ENCODE peak calls at places on chromosome 19, in four cellular contexts. Z is HepG2, R is GM12878, Q is K562. G is an unnamed sample.

GRCh38 chr19:57269515-57270250 is 10.6 kb upstream of the ZNF460 start:
- DNase-seq in Q (no peak), Z (no peak), R (peak), G (no peak)

GRCh38 chr19:52742516-52742915 is 7.7 kb upstream of the ZNF611 start:
- DNase-seq in Z (no peak), Q (no peak), R (no peak), G (no peak)

GRCh38 chr19:38202504-38202903 is 21.5 kb downstream of the DPF1 start:
- DNase-seq in R (no peak), Z (no peak), Q (no peak), G (no peak)

GRCh38 chr19:48405850-48406249 is 12.4 kb downstream of the GRIN2D start:
- DNase-seq in Z (no peak), R (no peak), Q (no peak), G (no peak)

GRCh38 chr19:19171821-19172532 is 1.9 kb upstream of the MEF2B start:
- DNase-seq in R (no peak), Z (peak), Q (peak), G (no peak)

GRCh38 chr19:4536798-4537197 is 1.8 kb upstream of the PLIN5 start:
- DNase-seq in R (no peak), Z (no peak), Q (no peak), G (no peak)

GRCh38 chr19:19517235-19517619 is 1.2 kb downstream of the NDUFA13 start:
- DNase-seq in Z (no peak), Q (peak), R (no peak), G (no peak)

GRCh38 chr19:54674021-54674617 is 11.3 kb downstream of the LILRB4 start:
- DNase-seq in Z (peak), R (no peak), Q (peak), G (no peak)

GRCh38 chr19:33914599-33914998 is 117.9 kb downstream of the KCTD15 start:
- DNase-seq in R (no peak), Z (no peak), Q (no peak), G (no peak)

GRCh38 chr19:28934626-28935025 is 278.3 kb downstream of the UQCRFS1 start:
- DNase-seq in Q (no peak), R (no peak), Z (no peak), G (no peak)

GRCh38 chr19:29271911-29272310 is 59.0 kb upstream of the UQCRFS1 start:
- DNase-seq in Z (no peak), Q (no peak), R (no peak), G (no peak)

GRCh38 chr19:8697671-8698432 is 743 bp downstream of the ACTL9 start:
- DNase-seq in Q (peak), R (no peak), Z (no peak), G (peak)

GRCh38 chr19:3062165-3063105 is at the start of gene TLE5:
- DNase-seq in Q (peak), R (no peak), Z (peak), G (peak)

GRCh38 chr19:3479177-3479818 is 1.0 kb downstream of the SMIM24 start:
- DNase-seq in Z (no peak), Q (peak), R (no peak), G (peak)

GRCh38 chr19:18515959-18516358 is 5.9 kb downstream of the ELL start:
- DNase-seq in R (no peak), Q (no peak), Z (no peak), G (no peak)

GRCh38 chr19:36497001-36497400 is 7.6 kb upstream of the ZNF566 start:
- DNase-seq in Q (peak), R (no peak), Z (no peak), G (no peak)

GRCh38 chr19:5046339-5047039 is 77.6 kb downstream of the KDM4B start:
- DNase-seq in Z (peak), Q (no peak), R (no peak), G (peak)

GRCh38 chr19:42465827-42466280 is 23.1 kb upstream of the CXCL17 start:
- DNase-seq in Q (no peak), Z (no peak), R (peak), G (no peak)

GRCh38 chr19:7904074-7905020 is 670 bp downstream of the MAP2K7 start:
- DNase-seq in R (no peak), Q (peak), Z (no peak), G (no peak)

GRCh38 chr19:3720533-3720917 is 12.3 kb downstream of the TJP3 start:
- DNase-seq in Z (no peak), R (no peak), Q (peak), G (no peak)

GRCh38 chr19:14383556-14383897 is 2.3 kb downstream of the ADGRE5 start:
- DNase-seq in Z (no peak), R (no peak), Q (no peak), G (no peak)

GRCh38 chr19:14352526-14352925 is 28.7 kb upstream of the ADGRE5 start:
- DNase-seq in R (no peak), Q (no peak), Z (no peak), G (no peak)

GRCh38 chr19:55638864-55639359 is 1.9 kb upstream of the ZNF580 start:
- DNase-seq in Q (peak), Z (peak), R (no peak), G (peak)

GRCh38 chr19:54190942-54191670 is at the start of gene TSEN34:
- DNase-seq in Z (peak), R (no peak), Q (peak), G (peak)

GRCh38 chr19:45151821-45152503 is 8.8 kb downstream of the NKPD1 start:
- DNase-seq in R (no peak), Q (no peak), Z (no peak), G (no peak)

GRCh38 chr19:54115071-54116063 is at the start of the genes PRPF31 and TFPT:
- DNase-seq in R (peak), Q (peak), Z (peak), G (peak)

GRCh38 chr19:55646889-55647731 is 902 bp upstream of the CCDC106 start:
- DNase-seq in Z (no peak), R (no peak), Q (no peak), G (no peak)

GRCh38 chr19:4060621-4061177 is 6.0 kb downstream of the ZBTB7A start:
- DNase-seq in Q (no peak), Z (no peak), R (no peak), G (no peak)

GRCh38 chr19:57934820-57935665 is at the start of gene ZNF418:
- DNase-seq in R (peak), Q (peak), Z (no peak), G (no peak)

GRCh38 chr19:42175952-42176648 is 41.4 kb downstream of the DEDD2 start:
- DNase-seq in Q (no peak), Z (no peak), R (no peak), G (peak)

GRCh38 chr19:3064011-3064330 is 1.7 kb upstream of the TLE5 start:
- DNase-seq in Z (no peak), R (no peak), Q (no peak), G (no peak)

GRCh38 chr19:7292950-7293794 is 1.0 kb downstream of the INSR start:
- DNase-seq in R (no peak), Q (no peak), Z (peak), G (no peak)

GRCh38 chr19:51721905-51722304 is 1.9 kb downstream of the HAS1 start:
- DNase-seq in Q (no peak), R (no peak), Z (no peak), G (no peak)

GRCh38 chr19:48123907-48124675 is 13.5 kb upstream of the PLA2G4C start:
- DNase-seq in Q (no peak), R (no peak), Z (peak), G (no peak)

GRCh38 chr19:45499196-45500180 is 1.2 kb downstream of the PPM1N start:
- DNase-seq in Z (no peak), R (no peak), Q (peak), G (peak)

GRCh38 chr19:49916839-49917733 is 11.9 kb upstream of the ATF5 start:
- DNase-seq in Z (no peak), R (no peak), Q (no peak), G (peak)

GRCh38 chr19:37877147-37877546 is 29.2 kb downstream of the WDR87 start:
- DNase-seq in Q (no peak), R (no peak), Z (no peak), G (no peak)

GRCh38 chr19:41442473-41443360 is at the start of gene ERICH4:
- DNase-seq in Z (no peak), Q (no peak), R (no peak), G (no peak)

GRCh38 chr19:55173717-55174409 is 6.2 kb downstream of the SYT5 start:
- DNase-seq in Z (peak), Q (peak), R (no peak), G (peak)

GRCh38 chr19:12754465-12755196 is 3.0 kb downstream of the BEST2 start:
- DNase-seq in Z (no peak), Q (no peak), R (no peak), G (no peak)
- TF ChIP-seq SP1 in Z (no peak), Q (no peak), R (no peak), G (no peak)

GRCh38 chr19:10431943-10432735 is 11.8 kb downstream of the PDE4A start:
- DNase-seq in Q (peak), R (no peak), Z (no peak), G (no peak)

GRCh38 chr19:10433131-10433536 is 12.8 kb downstream of the PDE4A start:
- DNase-seq in R (no peak), Z (no peak), Q (no peak), G (no peak)

GRCh38 chr19:10430505-10431253 is 10.3 kb downstream of the PDE4A start:
- DNase-seq in Q (peak), R (no peak), Z (no peak), G (no peak)

GRCh38 chr19:10432736-10433130 is 12.4 kb downstream of the PDE4A start:
- DNase-seq in Z (no peak), R (no peak), Q (no peak), G (no peak)

DNA sequence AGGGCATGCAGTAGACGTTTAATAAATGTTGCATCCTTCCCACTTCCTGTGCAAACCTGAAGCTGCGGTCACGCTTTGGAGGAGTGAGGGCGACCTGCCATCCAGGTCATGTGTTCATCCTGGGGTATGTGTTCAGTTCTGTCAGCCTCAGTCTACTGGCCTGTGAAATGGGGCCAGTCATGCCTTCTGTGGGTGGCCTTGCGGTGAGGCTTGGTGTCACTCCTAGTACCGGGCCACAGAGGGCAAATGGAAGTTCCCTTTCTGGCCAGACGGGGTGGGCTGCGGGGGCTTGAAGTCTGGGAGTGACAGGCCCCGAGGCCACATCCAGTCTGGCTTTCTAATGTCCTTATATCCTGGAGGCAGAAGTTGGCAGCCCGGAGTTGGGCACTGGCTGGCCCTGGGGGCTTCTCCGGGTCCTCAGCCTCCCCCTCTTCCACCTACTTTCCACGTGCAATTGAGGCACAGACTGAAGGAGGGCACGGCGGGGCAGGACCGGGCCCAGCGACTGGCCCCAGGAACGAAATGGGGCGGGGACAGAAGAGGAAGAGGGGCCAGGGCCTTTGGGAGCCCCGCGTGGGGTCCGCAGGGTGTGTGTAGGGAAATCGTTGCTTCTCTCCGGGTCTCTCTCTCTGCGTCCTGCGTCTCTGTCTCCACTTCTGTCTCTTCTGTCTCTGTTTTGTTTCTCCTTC is 11.1 kb downstream of the PDE4A start:
- DNase-seq in R (peak), Z (no peak), Q (peak), G (no peak)
- TF ChIP-seq TARDBP in R (no peak), Z (no peak), Q (no peak), G (no peak)

GRCh38 chr19:31211088-31211487 is 138.1 kb downstream of the TSHZ3 start:
- DNase-seq in Q (no peak), Z (no peak), R (no peak), G (no peak)
- TF ChIP-seq SP1 in Q (no peak), Z (no peak), R (no peak), G (no peak)

GRCh38 chr19:10643968-10644290 is 10.2 kb upstream of the ILF3 start:
- DNase-seq in R (no peak), Q (no peak), Z (no peak), G (no peak)
- TF ChIP-seq TARDBP in R (no peak), Q (no peak), Z (no peak), G (no peak)

DNA sequence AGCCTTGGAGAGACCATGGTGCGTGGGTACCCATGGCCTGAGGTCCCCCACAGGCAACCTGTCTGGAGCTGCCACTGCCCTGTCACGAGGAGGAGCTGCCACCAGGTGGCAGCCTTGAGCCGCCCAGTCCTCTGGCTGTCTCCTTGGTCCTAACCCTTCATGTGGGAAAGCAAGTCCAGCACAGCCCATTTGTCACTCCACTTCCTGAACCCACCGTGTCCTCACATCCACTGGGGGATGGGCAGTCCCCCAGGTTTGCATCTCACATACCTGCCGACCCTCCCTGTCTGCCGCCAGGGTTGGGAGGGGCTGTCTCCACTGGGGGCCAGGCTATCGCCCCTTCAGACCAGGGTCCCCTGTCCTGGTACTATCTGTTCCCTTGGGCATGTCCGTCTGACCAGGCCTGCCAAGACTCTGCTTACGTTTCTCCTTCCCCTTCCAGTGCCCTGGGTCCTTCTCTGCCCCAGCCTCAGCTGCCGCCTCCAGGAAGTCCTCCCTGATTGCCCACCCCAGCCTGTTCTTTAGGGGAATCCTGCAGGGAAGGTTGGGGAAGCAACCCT is 4.5 kb downstream of the FAM174C start:
- DNase-seq in Z (peak), R (no peak), Q (peak), G (peak)
- TF ChIP-seq SP1 in Z (no peak), R (no peak), Q (peak), G (no peak)

DNA sequence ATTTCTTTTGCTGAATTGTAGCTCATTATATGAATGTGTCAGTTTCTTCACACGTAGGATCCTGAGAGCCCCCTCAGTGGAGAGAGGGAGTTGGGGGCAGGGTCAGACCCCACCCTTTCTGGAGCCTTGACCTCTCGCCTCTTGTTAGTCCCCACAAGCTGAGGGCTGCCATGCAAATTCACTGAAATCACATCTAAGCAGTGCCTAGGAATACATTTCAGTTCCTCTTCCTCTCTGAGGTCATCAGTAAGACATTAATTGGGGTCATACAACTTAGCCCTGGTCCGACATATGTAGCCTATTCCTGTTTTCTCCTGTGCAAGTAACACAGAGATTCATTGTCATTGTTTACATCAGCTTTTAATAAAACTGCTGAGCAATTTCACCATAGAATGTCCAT is 30.0 kb downstream of the MYO9B start:
- DNase-seq in Q (no peak), Z (no peak), R (peak), G (no peak)
- TF ChIP-seq TARDBP in Q (no peak), Z (no peak), R (no peak), G (no peak)

DNA sequence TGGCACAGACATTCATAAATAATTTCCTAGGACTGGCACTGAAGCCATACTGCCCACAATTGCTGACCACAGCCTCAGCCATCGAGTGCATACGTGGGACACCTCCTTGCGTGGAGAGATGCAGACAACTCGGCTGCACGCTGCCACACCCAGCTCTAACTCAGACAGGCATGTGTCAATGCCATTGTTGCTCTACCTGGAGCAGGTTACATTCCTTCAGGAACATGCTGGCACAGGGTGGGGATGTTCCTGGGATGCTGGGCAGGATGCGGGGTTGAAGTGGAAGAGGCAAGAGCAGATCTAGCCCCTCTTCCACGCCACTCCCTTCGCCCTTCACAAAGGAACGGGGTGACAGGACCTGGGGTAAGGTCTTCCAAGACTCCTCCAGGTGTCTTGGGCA is 24.2 kb upstream of the SLC35E1 start:
- DNase-seq in R (no peak), Q (no peak), Z (no peak), G (no peak)
- TF ChIP-seq SP1 in R (no peak), Q (no peak), Z (no peak), G (no peak)

GRCh38 chr19:47049307-47049700 is 880 bp upstream of the TMEM160 start:
- DNase-seq in R (no peak), Q (no peak), Z (no peak), G (no peak)

GRCh38 chr19:47044946-47045866 is 3.2 kb downstream of the TMEM160 start:
- DNase-seq in Z (no peak), Q (no peak), R (no peak), G (no peak)

GRCh38 chr19:47047931-47048399 is 459 bp downstream of the TMEM160 start:
- DNase-seq in Z (peak), Q (peak), R (peak), G (peak)

GRCh38 chr19:47045867-47046470 is 2.5 kb downstream of the TMEM160 start:
- DNase-seq in Z (no peak), R (no peak), Q (no peak), G (no peak)

DNA sequence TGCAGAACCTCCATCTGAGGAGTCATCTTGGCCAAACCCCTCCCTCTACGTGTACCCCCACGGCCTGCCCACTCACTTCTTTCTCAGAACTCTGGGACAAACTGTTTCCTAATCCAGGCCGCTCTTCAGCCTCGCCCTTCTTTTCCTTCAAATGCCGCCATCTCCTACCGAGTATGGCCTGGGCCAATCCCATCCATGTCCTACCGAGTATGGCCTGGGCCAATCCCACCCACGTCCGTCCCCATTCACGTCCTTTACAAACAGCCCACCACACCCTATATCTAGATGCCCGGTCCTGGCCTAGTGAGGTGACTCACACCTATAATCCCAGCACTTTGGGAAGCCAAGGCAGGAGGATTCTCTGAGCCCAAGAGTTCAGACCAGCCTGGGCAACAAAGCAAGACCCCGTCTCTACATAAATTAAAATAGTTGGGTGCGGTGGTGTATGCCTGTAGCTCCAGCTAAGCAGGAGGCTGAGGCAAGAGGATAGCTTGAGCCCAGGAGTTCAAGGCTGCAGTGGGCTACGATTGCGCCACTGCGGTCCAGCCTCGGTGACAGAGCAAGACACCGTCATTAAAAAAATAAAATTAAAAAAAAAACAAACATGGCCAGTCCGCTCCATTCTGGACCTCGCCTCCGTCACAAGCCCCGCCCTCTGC is 1.0 kb downstream of the TMEM160 start:
- DNase-seq in Q (peak), R (no peak), Z (no peak), G (no peak)
- TF ChIP-seq TARDBP in Q (no peak), R (no peak), Z (no peak), G (no peak)

GRCh38 chr19:31664997-31665396 is 315.8 kb upstream of the TSHZ3 start:
- DNase-seq in Q (no peak), Z (no peak), R (no peak), G (no peak)

GRCh38 chr19:31664096-31664495 is 314.9 kb upstream of the TSHZ3 start:
- DNase-seq in Q (no peak), Z (no peak), R (no peak), G (no peak)

GRCh38 chr19:31658993-31659896 is 310.0 kb upstream of the TSHZ3 start:
- DNase-seq in Q (no peak), R (no peak), Z (no peak), G (no peak)

GRCh38 chr19:31656507-31656906 is 307.3 kb upstream of the TSHZ3 start:
- DNase-seq in R (no peak), Z (no peak), Q (no peak), G (no peak)

DNA sequence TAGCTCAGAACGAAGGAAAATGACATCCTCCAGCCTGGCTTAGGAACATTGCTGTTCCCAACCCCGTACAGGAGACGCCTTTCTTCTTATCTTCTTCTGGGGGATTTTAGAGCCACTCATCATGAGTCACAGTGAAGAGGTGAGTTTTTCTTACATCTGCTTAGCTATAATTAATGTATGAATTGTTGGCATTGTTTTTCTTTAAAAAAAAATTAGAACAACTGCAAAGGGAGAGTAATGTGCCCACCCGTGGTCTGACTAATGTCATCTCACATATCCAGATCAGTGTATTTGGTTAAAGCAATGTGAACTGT is 310.6 kb upstream of the TSHZ3 start:
- DNase-seq in R (no peak), Q (no peak), Z (no peak), G (no peak)
- TF ChIP-seq SP1 in R (no peak), Q (no peak), Z (no peak), G (no peak)